ENCODE peak calls at places on chromosome 1, in eight cellular contexts. I is GM23338, V is left ventricle myocardium inferior, L is K562, B is coronary artery, Q is cardiac muscle cell, K is AG04450, M is left lung. Y is an unnamed sample.

GRCh38 chr1:191022856-191023255 is 545.2 kb upstream of the BRINP3 start:
- DNase-seq in I (no peak), V (no peak), L (no peak), B (no peak), Q (peak; percentile 61), K (no peak), M (no peak), Y (peak; percentile 14)

GRCh38 chr1:52057876-52058275 is 1.8 kb downstream of the BTF3L4 start:
- DNase-seq in I (peak; percentile 32), V (no peak), L (no peak), B (no peak), Q (peak; percentile 11), K (no peak), M (no peak), Y (peak; percentile 23)

GRCh38 chr1:19395678-19396192 is 83.6 kb downstream of the SLC66A1 start:
- DNase-seq in I (no peak), V (no peak), L (no peak), B (no peak), Q (no peak), K (no peak), M (no peak), Y (peak; percentile 51)

GRCh38 chr1:7476861-7477534 is 294.1 kb upstream of the VAMP3 start:
- DNase-seq in I (no peak), V (no peak), L (no peak), B (no peak), Q (peak; percentile 52), K (no peak), M (peak; percentile 60), Y (peak; percentile 67)

GRCh38 chr1:53321776-53322602 is 5.9 kb downstream of the LRP8 start:
- DNase-seq in I (no peak), V (no peak), L (no peak), B (no peak), Q (no peak), K (no peak), M (peak; percentile 34), Y (no peak)

GRCh38 chr1:162003825-162004205 is 19.9 kb downstream of the OLFML2B start:
- DNase-seq in I (no peak), V (no peak), L (no peak), B (no peak), Q (peak; percentile 47), K (peak; percentile 61), M (no peak), Y (peak; percentile 61)

GRCh38 chr1:2894381-2895041 is 93.0 kb upstream of the TTC34 start:
- DNase-seq in I (no peak), V (no peak), L (no peak), B (no peak), Q (no peak), K (no peak), M (no peak), Y (no peak)

GRCh38 chr1:224507771-224508523 is 73.3 kb upstream of the WDR26 start:
- DNase-seq in I (no peak), V (no peak), L (no peak), B (no peak), Q (no peak), K (no peak), M (no peak), Y (peak; percentile 85)

GRCh38 chr1:201503397-201504176 is 3.3 kb downstream of the CSRP1 start:
- DNase-seq in I (peak; percentile 73), V (no peak), L (no peak), B (peak; percentile 90), Q (peak; percentile 99), K (peak; percentile 98), M (no peak), Y (peak; percentile 95)

GRCh38 chr1:184820956-184821355 is 66.3 kb upstream of the EDEM3 start:
- DNase-seq in I (no peak), V (no peak), L (no peak), B (no peak), Q (no peak), K (no peak), M (no peak), Y (no peak)

GRCh38 chr1:36352910-36353878 is 29.7 kb upstream of the EVA1B start:
- DNase-seq in I (no peak), V (no peak), L (no peak), B (no peak), Q (peak; percentile 53), K (no peak), M (no peak), Y (peak; percentile 54)

GRCh38 chr1:10341062-10341600 is 57.7 kb upstream of the PGD start:
- DNase-seq in I (no peak), V (no peak), L (no peak), B (no peak), Q (no peak), K (no peak), M (no peak), Y (no peak)

GRCh38 chr1:67573481-67573880 is 111.5 kb upstream of the GADD45A start:
- DNase-seq in I (no peak), V (no peak), L (no peak), B (peak; percentile 24), Q (no peak), K (no peak), M (no peak), Y (peak; percentile 25)

GRCh38 chr1:53579221-53580008 is 120.2 kb downstream of the DMRTB1 start:
- DNase-seq in I (no peak), V (no peak), L (peak; percentile 50), B (no peak), Q (no peak), K (no peak), M (no peak), Y (no peak)

GRCh38 chr1:36354486-36354885 is 31.0 kb upstream of the EVA1B start:
- DNase-seq in I (no peak), V (no peak), L (no peak), B (no peak), Q (no peak), K (no peak), M (no peak), Y (no peak)

GRCh38 chr1:21292991-21293536 is 2.8 kb upstream of the ECE1 start:
- DNase-seq in I (no peak), V (no peak), L (no peak), B (no peak), Q (no peak), K (no peak), M (no peak), Y (no peak)

GRCh38 chr1:21293537-21294265 is 3.4 kb upstream of the ECE1 start:
- DNase-seq in I (no peak), V (no peak), L (no peak), B (no peak), Q (no peak), K (no peak), M (no peak), Y (no peak)

GRCh38 chr1:21295059-21295401 is 4.8 kb upstream of the ECE1 start:
- DNase-seq in I (no peak), V (no peak), L (peak; percentile 62), B (no peak), Q (peak; percentile 29), K (no peak), M (no peak), Y (peak; percentile 55)

GRCh38 chr1:21295545-21295944 is 5.3 kb upstream of the ECE1 start:
- DNase-seq in I (no peak), V (no peak), L (no peak), B (no peak), Q (no peak), K (no peak), M (no peak), Y (no peak)

GRCh38 chr1:21294266-21295058 is 4.2 kb upstream of the ECE1 start:
- DNase-seq in I (no peak), V (no peak), L (no peak), B (peak; percentile 74), Q (no peak), K (no peak), M (peak; percentile 87), Y (no peak)
- H3K4me3 ChIP-seq in I (no peak overlapping the region), V (no peak overlapping the region), L (no peak overlapping the region), B (no peak overlapping the region), Q (no peak overlapping the region), K (no peak overlapping the region), M (no peak overlapping the region), Y (no peak overlapping the region)

DNA sequence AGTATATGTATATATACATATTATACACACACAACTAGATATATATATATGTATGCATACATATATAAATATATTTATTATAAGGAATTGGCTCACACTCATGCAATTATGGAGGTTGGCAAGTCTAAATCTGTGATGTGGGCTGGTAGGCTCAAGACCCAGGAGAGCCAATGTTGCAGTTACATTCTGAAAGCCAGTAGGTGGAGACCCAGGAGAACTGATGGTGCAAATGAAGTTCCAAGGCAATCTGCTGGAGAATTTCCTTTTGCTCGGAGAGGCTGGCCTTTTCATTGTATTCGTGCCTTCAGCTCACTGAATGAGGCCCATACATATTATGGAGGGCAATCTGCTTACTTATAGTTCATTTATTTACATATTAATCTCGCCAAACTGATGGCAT is 9.4 kb downstream of the IVL start:
- DNase-seq in I (peak; percentile 72), V (no peak), L (peak; percentile 17), B (no peak), Q (no peak), K (no peak), M (no peak), Y (peak; percentile 9)
- TF ChIP-seq CTCF in I (peak; percentile 51), V (no peak), L (peak; percentile 64), B (no peak), Q (no peak), K (peak; percentile 5), M (no peak), Y (peak; percentile 29)

GRCh38 chr1:229341811-229342304 is 989 bp downstream of the CCSAP start:
- DNase-seq in I (peak; percentile 62), V (no peak), L (no peak), B (no peak), Q (peak; percentile 38), K (no peak), M (no peak), Y (peak; percentile 9)
- H3K4me3 ChIP-seq in I (peak overlapping the region; percentile 93), V (peak overlapping the region; percentile 80), L (peak overlapping the region; percentile 85), B (peak overlapping the region; percentile 88), Q (peak overlapping the region; percentile 87), K (peak overlapping the region; percentile 81), M (peak overlapping the region; percentile 91), Y (peak overlapping the region; percentile 84)

GRCh38 chr1:14111121-14111520 is 411.1 kb downstream of the PRDM2 start:
- DNase-seq in I (peak; percentile 38), V (no peak), L (no peak), B (no peak), Q (no peak), K (no peak), M (no peak), Y (no peak)

GRCh38 chr1:14113271-14113670 is 413.3 kb downstream of the PRDM2 start:
- DNase-seq in I (no peak), V (no peak), L (no peak), B (no peak), Q (no peak), K (no peak), M (no peak), Y (no peak)

GRCh38 chr1:14112613-14113012 is 412.6 kb downstream of the PRDM2 start:
- DNase-seq in I (no peak), V (no peak), L (no peak), B (no peak), Q (no peak), K (no peak), M (no peak), Y (no peak)

GRCh38 chr1:14115976-14116375 is 416.0 kb downstream of the PRDM2 start:
- DNase-seq in I (no peak), V (no peak), L (no peak), B (no peak), Q (no peak), K (no peak), M (no peak), Y (no peak)

GRCh38 chr1:14113841-14114567 is 414.0 kb downstream of the PRDM2 start:
- DNase-seq in I (peak; percentile 93), V (peak; percentile 34), L (peak; percentile 56), B (no peak), Q (peak; percentile 59), K (no peak), M (no peak), Y (peak; percentile 63)
- TF ChIP-seq CTCF in I (peak; percentile 80), V (peak; percentile 70), L (peak; percentile 68), B (no peak), Q (peak; percentile 64), K (no peak), M (peak; percentile 48), Y (peak; percentile 69)

GRCh38 chr1:235083589-235084323 is 44.9 kb downstream of the TOMM20 start:
- DNase-seq in I (peak; percentile 89), V (peak; percentile 83), L (peak; percentile 77), B (peak; percentile 91), Q (peak; percentile 96), K (peak; percentile 85), M (peak; percentile 91), Y (peak; percentile 96)
- H3K4me3 ChIP-seq in I (no peak overlapping the region), V (peak overlapping the region; percentile 55), L (no peak overlapping the region), B (peak overlapping the region; percentile 55), Q (no peak overlapping the region), K (peak overlapping the region; percentile 50), M (no peak overlapping the region), Y (peak overlapping the region; percentile 56)